ENCODE peak calls at places on chromosome 10, in seven cellular contexts. V is IMR-90, E is mesenchymal stem cell, B is mesendoderm, H is H9, U is H1, Q is trophoblast cell. S is an unnamed sample.

GRCh38 chr10:79159785-79160184 is 91.0 kb downstream of the ZMIZ1 start:
- DNase-seq in V (peak; percentile 68), E (peak; percentile 88), B (no peak), H (no peak), U (no peak), Q (no peak), S (no peak)

GRCh38 chr10:69497611-69498390 is 46.5 kb downstream of the TSPAN15 start:
- DNase-seq in V (no peak), E (peak; percentile 45), B (no peak), H (no peak), U (no peak), Q (no peak), S (no peak)

GRCh38 chr10:26689394-26689793 is 8.1 kb upstream of the PDSS1 start:
- DNase-seq in V (no peak), E (no peak), B (no peak), H (no peak), U (no peak), Q (no peak), S (no peak)

GRCh38 chr10:63083904-63084689 is 49.0 kb upstream of the NRBF2 start:
- DNase-seq in V (peak; percentile 77), E (peak; percentile 72), B (peak; percentile 84), H (peak; percentile 35), U (peak; percentile 19), Q (peak; percentile 77), S (peak; percentile 35)

GRCh38 chr10:86100581-86101061 is 266.0 kb downstream of the GRID1 start:
- DNase-seq in V (peak; percentile 4), E (no peak), B (peak; percentile 62), H (peak; percentile 41), U (no peak), Q (peak; percentile 41), S (peak; percentile 14)

GRCh38 chr10:47036771-47037170 is 125.5 kb downstream of the PTPN20 start:
- DNase-seq in V (no peak), E (no peak), B (no peak), H (no peak), U (no peak), Q (no peak), S (no peak)

GRCh38 chr10:124290095-124290795 is 128.5 kb downstream of the OAT start:
- DNase-seq in V (peak; percentile 6), E (peak; percentile 92), B (peak; percentile 47), H (peak; percentile 32), U (no peak), Q (peak; percentile 16), S (no peak)

GRCh38 chr10:6494452-6494839 is 85.6 kb downstream of the PRKCQ start:
- DNase-seq in V (no peak), E (no peak), B (no peak), H (no peak), U (no peak), Q (no peak), S (no peak)

GRCh38 chr10:43922335-43923280 is 273.9 kb upstream of the ZNF32 start:
- DNase-seq in V (no peak), E (no peak), B (no peak), H (peak; percentile 5), U (no peak), Q (no peak), S (no peak)

GRCh38 chr10:131056091-131056490 is 255.4 kb downstream of the TCERG1L start:
- DNase-seq in V (no peak), E (no peak), B (no peak), H (no peak), U (no peak), Q (no peak), S (no peak)

GRCh38 chr10:110852897-110853296 is 18.8 kb upstream of the PDCD4 start:
- DNase-seq in V (no peak), E (no peak), B (no peak), H (no peak), U (no peak), Q (peak; percentile 64), S (no peak)

GRCh38 chr10:124086097-124086710 is 7.2 kb downstream of the CHST15 start:
- DNase-seq in V (no peak), E (no peak), B (no peak), H (no peak), U (no peak), Q (no peak), S (no peak)

GRCh38 chr10:31426425-31426824 is 107.4 kb downstream of the ZEB1 start:
- DNase-seq in V (peak; percentile 94), E (peak; percentile 88), B (peak; percentile 1), H (no peak), U (no peak), Q (no peak), S (no peak)

GRCh38 chr10:130962240-130963051 is 349.1 kb downstream of the TCERG1L start:
- DNase-seq in V (no peak), E (no peak), B (no peak), H (no peak), U (no peak), Q (peak; percentile 6), S (no peak)

GRCh38 chr10:44576715-44577191 is 191.9 kb upstream of the CXCL12 start:
- DNase-seq in V (peak; percentile 79), E (peak; percentile 3), B (peak; percentile 4), H (no peak), U (no peak), Q (no peak), S (no peak)

GRCh38 chr10:106189254-106189653 is 975.3 kb downstream of the SORCS1 start:
- DNase-seq in V (no peak), E (peak; percentile 2), B (peak; percentile 77), H (peak; percentile 62), U (peak; percentile 9), Q (peak; percentile 25), S (peak; percentile 30)

GRCh38 chr10:118033905-118034304 is 12.8 kb downstream of the RAB11FIP2 start:
- DNase-seq in V (peak; percentile 19), E (peak; percentile 81), B (no peak), H (no peak), U (no peak), Q (no peak), S (no peak)

GRCh38 chr10:84531396-84531795 is 203.0 kb downstream of the CCSER2 start:
- DNase-seq in V (no peak), E (no peak), B (no peak), H (no peak), U (no peak), Q (no peak), S (no peak)

GRCh38 chr10:122010405-122011050 is 21.6 kb downstream of the TACC2 start:
- DNase-seq in V (no peak), E (no peak), B (no peak), H (no peak), U (no peak), Q (no peak), S (no peak)

GRCh38 chr10:110336111-110336721 is 31.5 kb upstream of the SMNDC1 start:
- DNase-seq in V (peak; percentile 98), E (peak; percentile 82), B (peak; percentile 57), H (peak; percentile 46), U (no peak), Q (peak; percentile 76), S (peak; percentile 58)

GRCh38 chr10:121936295-121936694 is 8.5 kb upstream of the ATE1 start:
- DNase-seq in V (no peak), E (no peak), B (no peak), H (no peak), U (no peak), Q (no peak), S (no peak)

GRCh38 chr10:91901784-91902677 is 7.3 kb downstream of the FGFBP3 start:
- DNase-seq in V (peak; percentile 97), E (peak; percentile 96), B (peak; percentile 65), H (no peak), U (no peak), Q (peak; percentile 83), S (no peak)

GRCh38 chr10:32295027-32295426 is 51.9 kb downstream of the EPC1 start:
- DNase-seq in V (no peak), E (no peak), B (no peak), H (no peak), U (no peak), Q (no peak), S (no peak)

GRCh38 chr10:7475954-7476353 is 65.1 kb upstream of the SFMBT2 start:
- DNase-seq in V (no peak), E (no peak), B (no peak), H (no peak), U (no peak), Q (no peak), S (no peak)

GRCh38 chr10:126012485-126012884 is 116.1 kb downstream of the FANK1 start:
- DNase-seq in V (peak; percentile 10), E (peak; percentile 67), B (no peak), H (no peak), U (no peak), Q (no peak), S (no peak)

GRCh38 chr10:25159591-25159990 is 15.2 kb upstream of the GPR158 start:
- DNase-seq in V (no peak), E (no peak), B (no peak), H (no peak), U (no peak), Q (no peak), S (no peak)

GRCh38 chr10:104766341-104766740 is 125.3 kb downstream of the SORCS3 start:
- DNase-seq in V (no peak), E (no peak), B (no peak), H (no peak), U (no peak), Q (no peak), S (no peak)

GRCh38 chr10:102580230-102580629 is 64.0 kb upstream of the TRIM8 start:
- DNase-seq in V (peak; percentile 93), E (peak; percentile 69), B (peak; percentile 11), H (no peak), U (no peak), Q (peak; percentile 20), S (no peak)
- H2AK5ac ChIP-seq in V (peak overlapping the region; percentile 81), E (peak overlapping the region; percentile 31), B (no peak overlapping the region), H (no peak overlapping the region), U (no peak overlapping the region), Q (no peak overlapping the region), S (no peak overlapping the region)

GRCh38 chr10:71818674-71819260 is 32.3 kb downstream of the PSAP start:
- DNase-seq in V (no peak), E (no peak), B (no peak), H (no peak), U (no peak), Q (no peak), S (no peak)
- H2BK5ac ChIP-seq in V (no peak overlapping the region), E (no peak overlapping the region), B (no peak overlapping the region), H (no peak overlapping the region), U (no peak overlapping the region), Q (no peak overlapping the region), S (no peak overlapping the region)

DNA sequence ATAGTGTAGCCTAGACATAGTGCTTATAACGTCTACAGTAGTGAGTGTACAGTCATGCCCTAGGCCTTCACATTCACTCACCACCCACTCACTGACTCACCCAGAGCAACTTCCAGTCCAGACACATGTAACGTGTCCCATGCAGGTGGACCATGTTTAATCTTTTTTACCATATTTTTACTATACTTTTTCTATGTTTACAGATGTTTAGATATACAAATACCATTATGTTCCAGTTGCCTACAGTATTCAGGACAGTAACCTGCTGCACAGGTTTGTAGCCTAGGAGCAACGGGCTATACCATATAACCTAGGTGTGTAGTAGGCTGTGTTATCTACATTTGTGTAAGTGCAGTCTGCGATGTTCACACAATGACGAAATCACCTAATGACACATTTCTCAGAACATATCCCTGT is 11.0 kb downstream of the MPP7 start:
- DNase-seq in V (peak; percentile 93), E (peak; percentile 63), B (no peak), H (no peak), U (no peak), Q (peak; percentile 95), S (no peak)
- H2AK5ac ChIP-seq in V (peak overlapping the region; percentile 37), E (no peak overlapping the region), B (no peak overlapping the region), H (no peak overlapping the region), U (no peak overlapping the region), Q (no peak overlapping the region), S (no peak overlapping the region)

DNA sequence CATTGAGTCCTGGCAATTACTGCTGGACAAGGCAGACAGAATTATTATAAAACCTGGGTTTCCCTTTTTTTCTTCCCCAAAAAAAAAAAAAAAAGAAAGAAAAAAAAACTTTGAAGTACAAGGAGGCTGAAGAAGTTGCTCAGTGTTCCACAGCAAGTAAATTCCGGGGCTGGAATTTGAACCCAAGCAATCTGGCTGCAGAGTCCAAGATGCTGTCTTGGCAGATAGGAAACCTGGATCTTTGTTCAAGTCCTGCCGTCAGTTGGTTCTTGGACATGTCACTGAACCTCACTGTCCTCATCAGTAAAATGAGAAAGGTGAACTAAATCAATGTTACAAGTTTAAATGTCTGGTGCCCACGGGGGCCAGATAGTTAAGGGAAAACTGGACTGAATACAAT is 35.3 kb downstream of the ARID5B start:
- DNase-seq in V (no peak), E (no peak), B (no peak), H (no peak), U (no peak), Q (no peak), S (no peak)
- H2BK5ac ChIP-seq in V (peak overlapping the region; percentile 81), E (no peak overlapping the region), B (no peak overlapping the region), H (no peak overlapping the region), U (no peak overlapping the region), Q (no peak overlapping the region), S (no peak overlapping the region)

S was measured in neuronal stem cell.